ENCODE peak calls at places on chromosomes 13 and 19, in seven cellular contexts. U, I, M, Z, W, T and A are unnamed samples.

GRCh38 chr19:3509566-3509989 is 3.5 kb downstream of the FZR1 start:
- DNase-seq in T (no peak), Z (peak), W (no peak), U (peak), I (no peak), M (no peak), A (no peak)

GRCh38 chr19:48636859-48637448 is at the start of gene DBP:
- DNase-seq in T (no peak), W (no peak), U (no peak), M (peak), Z (peak), I (peak), A (no peak)

GRCh38 chr13:111852701-111853100 is 214.2 kb upstream of the SOX1 start:
- DNase-seq in I (no peak), W (no peak), Z (no peak), T (no peak), M (peak), U (no peak), A (peak)

GRCh38 chr19:6103217-6103644 is 7.1 kb downstream of the RFX2 start:
- DNase-seq in W (no peak), I (peak), Z (no peak), M (no peak), T (no peak), U (peak), A (no peak)

GRCh38 chr19:51259348-51260245 is 8.7 kb downstream of the SIGLECL1 start:
- DNase-seq in U (no peak), I (no peak), W (peak), Z (peak), M (peak), T (peak), A (peak)

GRCh38 chr13:19590423-19590822 is 29.1 kb upstream of the TPTE2 start:
- DNase-seq in T (no peak), U (no peak), M (no peak), Z (no peak), I (no peak), W (no peak), A (no peak)

GRCh38 chr19:48629599-48630288 is 7.4 kb downstream of the DBP start:
- DNase-seq in W (peak), I (peak), M (peak), U (no peak), Z (peak), T (peak), A (peak)

GRCh38 chr13:40665061-40665753 is 1.2 kb downstream of the FOXO1 start:
- DNase-seq in U (peak), W (peak), T (peak), I (peak), M (no peak), Z (peak), A (peak)

GRCh38 chr19:52945652-52946321 is 16.9 kb downstream of the ZNF816 start:
- DNase-seq in T (no peak), I (no peak), Z (no peak), W (no peak), U (no peak), M (no peak), A (no peak)

GRCh38 chr13:81916471-81916870 is 1575.5 kb upstream of the SPRY2 start:
- DNase-seq in Z (no peak), U (peak), W (no peak), T (no peak), M (no peak), I (no peak), A (no peak)